ENCODE peak calls at places on chromosomes 13 and 19, in five cellular contexts. W is lower lobe of right lung, D is pancreas, R is GM23338, O is fibroblast of lung. Y is an unnamed sample. For H3K27me3 and H3K4me1, the result is how much of the 10 kb centered on the place peaks cover.

GRCh38 chr19:39599116-39599515 is 3.2 kb upstream of the LGALS13 start:
- DNase-seq in D (no peak), O (peak), R (peak), W (no peak), Y (no peak)

GRCh38 chr19:30071871-30072270 is 129.8 kb downstream of the URI1 start:
- DNase-seq in W (peak), R (no peak), O (no peak), D (peak), Y (no peak)

GRCh38 chr13:33229446-33230177 is 55.9 kb downstream of the STARD13 start:
- DNase-seq in D (no peak), R (no peak), W (no peak), O (no peak), Y (no peak)

GRCh38 chr13:94093652-94094310 is 385.7 kb downstream of the DCT start:
- DNase-seq in D (no peak), W (no peak), O (no peak), R (no peak), Y (no peak)

GRCh38 chr13:23622991-23623390 is 52.8 kb downstream of the TNFRSF19 start:
- DNase-seq in W (no peak), D (no peak), R (no peak), O (no peak), Y (no peak)

GRCh38 chr13:100987993-100988392 is 313.4 kb upstream of the TMTC4 start:
- DNase-seq in D (no peak), O (peak), R (peak), W (no peak), Y (no peak)

GRCh38 chr19:40445945-40446784 is 2.0 kb upstream of the SERTAD3 start:
- DNase-seq in W (no peak), D (no peak), O (no peak), R (peak), Y (no peak)

GRCh38 chr19:5292843-5293606 is 47.6 kb downstream of the PTPRS start:
- DNase-seq in W (peak), R (peak), D (no peak), O (peak), Y (peak)

GRCh38 chr13:111462221-111462764 is 141.9 kb downstream of the TEX29 start:
- DNase-seq in W (no peak), D (no peak), O (no peak), R (no peak), Y (no peak)

GRCh38 chr13:32153056-32153455 is 121.5 kb downstream of the FRY start:
- DNase-seq in R (no peak), O (peak), W (no peak), D (no peak), Y (no peak)

GRCh38 chr19:18871543-18871942 is 24.4 kb downstream of the CERS1 start:
- DNase-seq in D (no peak), O (no peak), W (no peak), R (no peak), Y (no peak)

GRCh38 chr19:58570770-58571574 is 2.2 kb downstream of the MZF1 start:
- DNase-seq in R (no peak), W (no peak), D (peak), O (no peak), Y (no peak)

GRCh38 chr13:47226516-47226915 is 329.7 kb upstream of the HTR2A start:
- DNase-seq in W (no peak), O (no peak), D (no peak), R (no peak), Y (no peak)

GRCh38 chr19:30385666-30386065 is 13.5 kb downstream of the ZNF536 start:
- DNase-seq in W (no peak), D (no peak), O (no peak), R (no peak), Y (no peak)

GRCh38 chr13:112711528-112712265 is 21.9 kb downstream of the ATP11A start:
- DNase-seq in O (peak), W (peak), D (no peak), R (peak), Y (peak)

GRCh38 chr13:98998831-98999634 is 21.2 kb upstream of the DOCK9 start:
- DNase-seq in R (no peak), D (no peak), O (peak), W (no peak), Y (no peak)

GRCh38 chr13:25783076-25783475 is 268.7 kb downstream of the SHISA2 start:
- DNase-seq in W (no peak), O (no peak), D (no peak), R (no peak), Y (no peak)

GRCh38 chr13:30932481-30933333 is at the start of gene TEX26:
- DNase-seq in D (no peak), W (no peak), O (peak), R (peak), Y (peak)

GRCh38 chr13:33745370-33746324 is 72.3 kb upstream of the RFC3 start:
- DNase-seq in O (no peak), R (no peak), D (no peak), W (no peak), Y (no peak)

GRCh38 chr13:109155301-109155761 is 525.9 kb downstream of the MYO16 start:
- DNase-seq in W (no peak), R (no peak), D (no peak), O (peak), Y (no peak)

GRCh38 chr19:17946965-17947784 is 14.4 kb downstream of the CCDC124 start:
- DNase-seq in R (peak), O (no peak), D (peak), W (no peak), Y (no peak)

GRCh38 chr19:42285546-42285945 is 16.4 kb upstream of the PRR19 start:
- DNase-seq in O (no peak), D (no peak), W (no peak), R (no peak), Y (no peak)

GRCh38 chr13:27644302-27644701 is 22.6 kb downstream of the POLR1D start:
- DNase-seq in O (peak), D (no peak), R (no peak), W (no peak), Y (no peak)

GRCh38 chr19:39360599-39360998 is 18.4 kb downstream of the SAMD4B start:
- DNase-seq in O (no peak), W (no peak), R (no peak), D (no peak), Y (no peak)

GRCh38 chr13:32790731-32791130 is 204.5 kb downstream of the PDS5B start:
- DNase-seq in W (no peak), R (peak), D (no peak), O (no peak), Y (no peak)

GRCh38 chr13:112131081-112131739 is 64.3 kb downstream of the SOX1 start:
- DNase-seq in D (no peak), W (no peak), O (no peak), R (no peak), Y (no peak)

GRCh38 chr13:58119351-58119750 is 487.8 kb downstream of the PCDH17 start:
- DNase-seq in W (no peak), D (no peak), R (no peak), O (no peak), Y (no peak)

GRCh38 chr13:74026753-74027152 is 107.5 kb downstream of the KLF12 start:
- DNase-seq in R (peak), D (no peak), O (peak), W (no peak), Y (no peak)

GRCh38 chr19:511101-511841 is 4.0 kb downstream of the TPGS1 start:
- DNase-seq in O (peak), W (no peak), D (peak), R (no peak), Y (no peak)

GRCh38 chr19:18494267-18494607 is 27.6 kb downstream of the ELL start:
- DNase-seq in W (no peak), D (no peak), R (no peak), O (peak), Y (no peak)

GRCh38 chr19:3576696-3577443 is 4.1 kb downstream of the HMG20B start:
- DNase-seq in D (peak), R (peak), W (no peak), O (peak), Y (no peak)

GRCh38 chr19:54168174-54168917 is 4.6 kb downstream of the TMC4 start:
- DNase-seq in O (peak), D (peak), R (peak), W (peak), Y (peak)

GRCh38 chr13:100526299-100527030 is 62.1 kb downstream of the GGACT start:
- DNase-seq in D (no peak), O (no peak), R (peak), W (no peak), Y (no peak)

GRCh38 chr19:42140125-42140754 is 8.0 kb upstream of the POU2F2 start:
- DNase-seq in R (peak), W (peak), D (peak), O (peak), Y (no peak)

GRCh38 chr19:1064661-1065605 is 2.0 kb upstream of the ARHGAP45 start:
- DNase-seq in O (peak), R (peak), W (peak), D (peak), Y (peak)

GRCh38 chr19:18675779-18676178 is 7.7 kb upstream of the CRTC1 start:
- DNase-seq in D (no peak), R (peak), W (no peak), O (no peak), Y (no peak)

GRCh38 chr13:40158218-40158617 is 502.8 kb downstream of the COG6 start:
- DNase-seq in W (no peak), R (no peak), O (no peak), D (no peak), Y (no peak)

GRCh38 chr13:19153782-19154450 is 27.7 kb downstream of the TUBA3C start:
- DNase-seq in W (no peak), R (no peak), D (no peak), O (no peak), Y (no peak)

GRCh38 chr13:69300131-69300530 is 807.5 kb upstream of the ATXN8OS start:
- DNase-seq in O (no peak), R (no peak), D (no peak), W (no peak), Y (no peak)

GRCh38 chr19:10835754-10836477 is at the start of gene TMED1:
- DNase-seq in R (peak), O (peak), W (peak), D (peak), Y (peak)
- TF ChIP-seq CTCF in R (peak), O (peak), W (peak), D (no peak), Y (no peak)

DNA sequence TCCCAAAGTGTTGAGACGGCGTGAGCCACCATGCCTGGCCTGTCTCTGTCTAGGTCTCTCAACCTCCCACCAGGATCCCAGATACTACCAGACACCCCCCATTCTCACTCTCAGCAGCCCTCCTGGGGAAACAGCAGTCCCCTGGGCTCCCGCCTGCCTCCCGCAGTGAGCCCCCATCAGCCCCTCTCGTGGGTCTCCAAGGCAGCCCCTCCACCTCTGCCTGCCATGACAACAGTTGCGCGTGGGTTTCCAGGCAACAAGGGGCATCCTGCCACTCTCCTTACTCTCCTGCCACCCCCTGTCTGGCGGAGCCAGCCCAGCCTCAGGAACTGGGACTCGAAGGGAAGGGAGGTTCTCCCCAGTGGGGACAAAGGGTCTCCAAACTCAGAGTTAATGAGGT is 5.2 kb downstream of the LRRC4B start:
- DNase-seq in O (no peak), D (no peak), R (no peak), W (no peak), Y (no peak)
- H3K27me3 ChIP-seq in O (under half), D (under half), R (half or more), W (half or more), Y (half or more)

DNA sequence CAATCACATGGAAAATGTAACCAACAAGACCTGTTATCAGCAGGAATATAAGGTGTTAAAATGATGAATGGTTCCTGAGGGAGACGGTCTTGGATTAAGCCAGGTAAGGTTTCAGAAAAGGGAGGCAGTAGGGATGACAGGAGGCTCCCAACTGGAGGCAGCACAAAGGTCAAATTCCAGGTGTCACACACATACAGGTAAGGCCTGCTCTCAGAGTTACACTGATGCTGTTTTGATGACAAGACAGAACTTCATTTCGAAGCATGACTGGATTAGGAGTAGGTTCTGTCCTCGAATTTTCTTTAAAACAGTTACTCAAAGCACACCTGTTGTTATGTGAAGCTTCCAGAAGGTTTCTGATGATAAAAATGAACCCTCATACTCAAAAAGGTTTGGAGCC is 7.4 kb downstream of the MED26 start:
- DNase-seq in R (no peak), O (no peak), W (no peak), D (no peak), Y (no peak)
- H3K4me1 ChIP-seq in R (under half), O (under half), W (half or more), D (under half), Y (half or more)

GRCh38 chr19:10293637-10294367 is 4.0 kb downstream of the ICAM5 start:
- DNase-seq in R (peak), W (no peak), D (no peak), O (no peak), Y (peak)

GRCh38 chr19:10295305-10295846 is 5.6 kb downstream of the ICAM5 start:
- DNase-seq in R (peak), O (no peak), W (peak), D (peak), Y (peak)

GRCh38 chr19:10295847-10296591 is 6.3 kb downstream of the ICAM5 start:
- DNase-seq in W (no peak), O (no peak), D (no peak), R (peak), Y (no peak)

GRCh38 chr19:10292789-10293636 is 3.3 kb downstream of the ICAM5 start:
- DNase-seq in W (no peak), O (no peak), D (peak), R (peak), Y (peak)

GRCh38 chr19:10294368-10294697 is 4.6 kb downstream of the ICAM5 start:
- DNase-seq in R (peak), O (no peak), W (no peak), D (no peak), Y (peak)
- TF ChIP-seq CTCF in R (peak), O (no peak), W (no peak), D (no peak), Y (no peak)

DNA sequence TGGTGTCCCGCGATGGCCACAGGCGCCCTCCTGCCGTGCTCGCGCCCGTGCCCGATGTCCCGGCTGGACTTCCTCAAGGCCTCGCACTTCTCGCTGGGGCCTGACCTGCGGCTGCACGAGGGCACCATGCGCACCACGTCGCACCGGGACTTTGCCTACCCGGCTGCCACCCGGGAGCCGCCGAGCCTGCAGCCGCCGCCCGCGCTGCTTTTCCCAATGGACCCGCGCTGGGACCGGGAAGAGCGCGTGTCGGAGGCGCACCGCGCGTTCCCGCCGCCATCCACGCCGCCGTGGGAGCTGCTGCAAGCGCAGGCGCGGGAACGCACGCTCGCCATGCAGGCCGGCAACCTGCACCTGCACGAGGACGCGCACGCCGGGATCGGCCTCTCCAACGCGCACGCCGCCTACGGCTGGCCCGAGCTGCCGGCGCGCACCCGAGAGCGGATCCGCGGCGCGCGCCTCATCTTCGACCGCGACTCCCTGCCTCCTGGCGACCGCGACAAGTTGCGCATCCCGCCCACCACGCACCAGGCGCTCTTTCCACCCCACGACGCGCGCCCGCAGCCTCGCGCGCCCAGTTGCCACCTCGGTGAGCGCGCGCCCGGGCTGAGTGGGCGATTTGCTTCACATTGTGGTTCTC is 12.1 kb upstream of the PEX11G start:
- DNase-seq in W (peak), O (peak), R (peak), D (peak), Y (no peak)
- H3K27me3 ChIP-seq in W (under half), O (under half), R (under half), D (under half), Y (half or more)

GRCh38 chr19:45414468-45414867 is 8.0 kb downstream of the POLR1G start:
- DNase-seq in R (no peak), D (no peak), W (no peak), O (no peak), Y (no peak)

GRCh38 chr19:45419396-45419795 is 4.3 kb downstream of the ERCC1 start:
- DNase-seq in W (no peak), O (no peak), R (no peak), D (no peak), Y (peak)

GRCh38 chr19:45419895-45420294 is 3.8 kb downstream of the ERCC1 start:
- DNase-seq in O (no peak), D (peak), W (no peak), R (no peak), Y (no peak)

GRCh38 chr19:45418812-45419211 is 4.9 kb downstream of the ERCC1 start:
- DNase-seq in W (no peak), O (no peak), R (no peak), D (no peak), Y (no peak)

DNA sequence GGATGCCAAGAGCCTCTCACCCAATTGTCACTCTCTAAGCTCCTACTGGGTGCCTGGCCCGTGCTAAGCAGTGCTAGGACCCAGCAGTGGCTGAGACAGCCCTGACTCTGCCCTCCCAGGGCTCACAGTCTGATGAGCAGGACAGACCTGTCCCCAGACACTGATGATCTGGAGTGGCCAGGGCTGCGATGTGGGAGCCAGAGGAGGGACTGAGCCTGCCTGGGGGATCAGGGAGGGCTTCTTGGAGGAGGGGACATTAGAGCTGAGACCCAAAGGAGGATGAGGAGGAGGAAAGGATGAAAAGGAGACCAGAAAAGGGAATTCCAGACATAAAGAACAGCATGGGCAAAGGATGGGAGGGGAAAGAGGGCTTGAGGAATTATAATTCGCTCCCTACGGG is 6.6 kb downstream of the ERCC1 start:
- DNase-seq in O (no peak), W (no peak), D (no peak), R (no peak), Y (no peak)
- H3K4me1 ChIP-seq in O (under half), W (under half), D (under half), R (under half), Y (under half)

Y was measured in left lung.